ENCODE peak calls at places on chromosomes 2 and 18, in nine cellular contexts. L is frontal cortex, U is T-cell, E is KBM-7, C is skeletal muscle cell, H is AG08396, Q is amniotic epithelial cell, K is left ventricle myocardium inferior, N is glutamatergic neuron. F is an unnamed sample.

GRCh38 chr2:72278046-72278445 is 130.4 kb upstream of the CYP26B1 start:
- DNase-seq in L (no peak), U (no peak), E (no peak), C (peak), H (peak), Q (peak), K (no peak), N (no peak), F (no peak)

GRCh38 chr2:222809582-222809981 is 51.3 kb upstream of the ACSL3 start:
- DNase-seq in L (no peak), U (no peak), E (no peak), C (no peak), H (no peak), Q (no peak), K (no peak), N (no peak), F (no peak)

GRCh38 chr18:48820483-48821250 is 130.1 kb downstream of the SMAD7 start:
- DNase-seq in L (no peak), U (no peak), E (no peak), C (no peak), H (no peak), Q (no peak), K (peak), N (peak), F (peak)

GRCh38 chr2:239238839-239239606 is 161.8 kb downstream of the HDAC4 start:
- DNase-seq in L (no peak), U (no peak), E (no peak), C (no peak), H (no peak), Q (no peak), K (no peak), N (no peak), F (no peak)

GRCh38 chr2:95316466-95317122 is 19.4 kb downstream of the KCNIP3 start:
- DNase-seq in L (no peak), U (no peak), E (no peak), C (no peak), H (peak), Q (no peak), K (no peak), N (no peak), F (no peak)

GRCh38 chr18:10926565-10927194 is 222.7 kb downstream of the PIEZO2 start:
- DNase-seq in L (no peak), U (no peak), E (no peak), C (no peak), H (peak), Q (peak), K (no peak), N (no peak), F (no peak)

GRCh38 chr2:235594041-235594440 is 100.2 kb downstream of the AGAP1 start:
- DNase-seq in L (peak), U (no peak), E (peak), C (peak), H (peak), Q (peak), K (no peak), N (no peak), F (no peak)

GRCh38 chr18:74084184-74084583 is 63.5 kb downstream of the FBXO15 start:
- DNase-seq in L (no peak), U (no peak), E (no peak), C (no peak), H (no peak), Q (no peak), K (no peak), N (no peak), F (no peak)

GRCh38 chr2:48397846-48398245 is 132.1 kb upstream of the STON1 start:
- DNase-seq in L (peak), U (no peak), E (no peak), C (no peak), H (no peak), Q (no peak), K (no peak), N (no peak), F (no peak)

GRCh38 chr2:25817630-25818029 is 60.7 kb downstream of the ASXL2 start:
- DNase-seq in L (no peak), U (no peak), E (no peak), C (no peak), H (no peak), Q (no peak), K (no peak), N (no peak), F (no peak)

GRCh38 chr18:49697757-49698595 is 115.4 kb downstream of the ACAA2 start:
- DNase-seq in L (no peak), U (no peak), E (no peak), C (no peak), H (peak), Q (no peak), K (peak), N (no peak), F (no peak)